ENCODE peak calls at places on chromosomes 7 and 10, in ten cellular contexts. W, K, E, V, M, T, Q, Z, J and H are unnamed samples.

GRCh38 chr10:23340346-23340745 is 4.3 kb downstream of the C10orf67 start:
- DNase-seq in W (no peak), K (no peak), E (no peak), V (no peak), M (no peak), T (no peak), Q (no peak), Z (no peak), J (no peak), H (no peak)

GRCh38 chr10:3292601-3293000 is 120.0 kb upstream of the PITRM1 start:
- DNase-seq in W (no peak), K (no peak), E (no peak), V (no peak), M (no peak), T (no peak), Q (no peak), Z (no peak), J (no peak), H (peak; percentile 22)

GRCh38 chr7:87225696-87226095 is 6.2 kb upstream of the TMEM243 start:
- DNase-seq in W (no peak), K (no peak), E (no peak), V (no peak), M (no peak), T (no peak), Q (no peak), Z (peak; percentile 31), J (no peak), H (no peak)

GRCh38 chr7:101537205-101537604 is 91.9 kb downstream of the MYL10 start:
- DNase-seq in W (no peak), K (no peak), E (no peak), V (no peak), M (no peak), T (no peak), Q (no peak), Z (no peak), J (no peak), H (no peak)

GRCh38 chr7:150988230-150989226 is 2.3 kb upstream of the NOS3 start:
- DNase-seq in W (no peak), K (peak; percentile 49), E (peak; percentile 95), V (peak; percentile 73), M (peak; percentile 71), T (peak; percentile 82), Q (peak; percentile 54), Z (peak; percentile 97), J (no peak), H (peak; percentile 61)

GRCh38 chr7:118324790-118325449 is 100.4 kb downstream of the ANKRD7 start:
- DNase-seq in W (no peak), K (no peak), E (no peak), V (no peak), M (no peak), T (peak; percentile 23), Q (no peak), Z (no peak), J (no peak), H (no peak)

GRCh38 chr7:72925546-72926120 is 738 bp downstream of the POM121 start:
- DNase-seq in W (no peak), K (no peak), E (no peak), V (no peak), M (no peak), T (peak; percentile 7), Q (no peak), Z (peak; percentile 65), J (no peak), H (no peak)

GRCh38 chr7:23012797-23013714 is 874 bp downstream of the HYCC1 start:
- DNase-seq in W (no peak), K (no peak), E (peak; percentile 57), V (peak; percentile 47), M (peak; percentile 24), T (peak; percentile 66), Q (peak; percentile 31), Z (peak; percentile 60), J (no peak), H (peak; percentile 32)

GRCh38 chr7:104096683-104097082 is 107.2 kb upstream of the RELN start:
- DNase-seq in W (no peak), K (no peak), E (peak; percentile 2), V (no peak), M (no peak), T (peak; percentile 63), Q (no peak), Z (peak; percentile 36), J (no peak), H (no peak)

GRCh38 chr7:47610506-47611044 is 28.7 kb upstream of the TNS3 start:
- DNase-seq in W (peak; percentile 59), K (no peak), E (no peak), V (no peak), M (no peak), T (no peak), Q (no peak), Z (no peak), J (no peak), H (peak; percentile 37)

GRCh38 chr7:131255242-131255641 is 72.4 kb upstream of the MKLN1 start:
- DNase-seq in W (no peak), K (no peak), E (no peak), V (no peak), M (no peak), T (peak; percentile 6), Q (no peak), Z (no peak), J (no peak), H (no peak)

GRCh38 chr10:68135922-68136718 is 26.8 kb downstream of the MYPN start:
- DNase-seq in W (peak; percentile 36), K (no peak), E (no peak), V (no peak), M (no peak), T (peak; percentile 57), Q (no peak), Z (peak; percentile 14), J (no peak), H (peak; percentile 14)

GRCh38 chr10:5746197-5746596 is 61.6 kb downstream of the TASOR2 start:
- DNase-seq in W (no peak), K (no peak), E (no peak), V (no peak), M (no peak), T (no peak), Q (no peak), Z (no peak), J (no peak), H (no peak)

GRCh38 chr10:88849224-88849623 is 2.4 kb downstream of the ANKRD22 start:
- DNase-seq in W (peak; percentile 53), K (no peak), E (no peak), V (no peak), M (no peak), T (no peak), Q (no peak), Z (no peak), J (no peak), H (no peak)

GRCh38 chr10:30813872-30814471 is 184.4 kb upstream of the LYZL2 start:
- DNase-seq in W (peak; percentile 71), K (no peak), E (no peak), V (no peak), M (no peak), T (no peak), Q (no peak), Z (no peak), J (no peak), H (peak; percentile 88)